ENCODE peak calls at places on chromosomes 11 and 22, in nine cellular contexts. One of them, this sample, is unnamed.

GRCh38 chr11:38835986-38836385 is 2237.9 kb upstream of the RAG2 start:
- DNase-seq in fibroblast of pulmonary artery: no peak
- DNase-seq in psoas muscle: no peak
- DNase-seq in lower lobe of right lung: no peak
- DNase-seq in body of pancreas: no peak
- DNase-seq in GM13977: no peak
- DNase-seq in Peyer's patch: no peak
- DNase-seq in cardiac muscle cell: no peak
- DNase-seq in NB4: no peak
- DNase-seq in this sample: no peak

GRCh38 chr22:29092243-29092642 is 19.4 kb downstream of the KREMEN1 start:
- DNase-seq in psoas muscle: no peak
- DNase-seq in cardiac muscle cell: no peak
- DNase-seq in NB4: no peak
- DNase-seq in GM13977: no peak
- DNase-seq in body of pancreas: peak
- DNase-seq in Peyer's patch: no peak
- DNase-seq in fibroblast of pulmonary artery: no peak
- DNase-seq in lower lobe of right lung: no peak
- DNase-seq in this sample: no peak

GRCh38 chr11:2806351-2807058 is 79.1 kb downstream of the CDKN1C start:
- DNase-seq in lower lobe of right lung: peak
- DNase-seq in psoas muscle: peak
- DNase-seq in Peyer's patch: peak
- DNase-seq in NB4: no peak
- DNase-seq in body of pancreas: peak
- DNase-seq in fibroblast of pulmonary artery: no peak
- DNase-seq in GM13977: no peak
- DNase-seq in cardiac muscle cell: no peak
- DNase-seq in this sample: peak

GRCh38 chr11:61350803-61351202 is 10.9 kb downstream of the CYB561A3 start:
- DNase-seq in lower lobe of right lung: no peak
- DNase-seq in fibroblast of pulmonary artery: no peak
- DNase-seq in psoas muscle: no peak
- DNase-seq in GM13977: no peak
- DNase-seq in cardiac muscle cell: no peak
- DNase-seq in Peyer's patch: no peak
- DNase-seq in NB4: no peak
- DNase-seq in body of pancreas: no peak
- DNase-seq in this sample: no peak

GRCh38 chr11:93838967-93839366 is 11.5 kb downstream of the VSTM5 start:
- DNase-seq in cardiac muscle cell: no peak
- DNase-seq in lower lobe of right lung: no peak
- DNase-seq in NB4: no peak
- DNase-seq in fibroblast of pulmonary artery: no peak
- DNase-seq in GM13977: no peak
- DNase-seq in Peyer's patch: no peak
- DNase-seq in body of pancreas: no peak
- DNase-seq in psoas muscle: no peak
- DNase-seq in this sample: no peak

GRCh38 chr11:832529-833113 is at the start of gene CD151:
- DNase-seq in lower lobe of right lung: no peak
- DNase-seq in NB4: peak
- DNase-seq in fibroblast of pulmonary artery: peak
- DNase-seq in GM13977: peak
- DNase-seq in body of pancreas: peak
- DNase-seq in cardiac muscle cell: peak
- DNase-seq in psoas muscle: peak
- DNase-seq in Peyer's patch: peak
- DNase-seq in this sample: peak

GRCh38 chr11:32829157-32829679 is 509 bp upstream of the PRRG4 start:
- DNase-seq in GM13977: peak
- DNase-seq in lower lobe of right lung: no peak
- DNase-seq in psoas muscle: no peak
- DNase-seq in body of pancreas: no peak
- DNase-seq in Peyer's patch: no peak
- DNase-seq in cardiac muscle cell: no peak
- DNase-seq in fibroblast of pulmonary artery: no peak
- DNase-seq in NB4: no peak
- DNase-seq in this sample: no peak

GRCh38 chr11:85627332-85627997 is at the start of gene DLG2:
- DNase-seq in fibroblast of pulmonary artery: peak
- DNase-seq in lower lobe of right lung: no peak
- DNase-seq in GM13977: no peak
- DNase-seq in body of pancreas: peak
- DNase-seq in cardiac muscle cell: peak
- DNase-seq in Peyer's patch: peak
- DNase-seq in psoas muscle: no peak
- DNase-seq in NB4: peak
- DNase-seq in this sample: peak

GRCh38 chr11:13168281-13168680 is 109.3 kb upstream of the BMAL1 start:
- DNase-seq in cardiac muscle cell: no peak
- DNase-seq in fibroblast of pulmonary artery: no peak
- DNase-seq in NB4: no peak
- DNase-seq in psoas muscle: no peak
- DNase-seq in GM13977: no peak
- DNase-seq in body of pancreas: no peak
- DNase-seq in Peyer's patch: no peak
- DNase-seq in lower lobe of right lung: peak
- DNase-seq in this sample: no peak

DNA sequence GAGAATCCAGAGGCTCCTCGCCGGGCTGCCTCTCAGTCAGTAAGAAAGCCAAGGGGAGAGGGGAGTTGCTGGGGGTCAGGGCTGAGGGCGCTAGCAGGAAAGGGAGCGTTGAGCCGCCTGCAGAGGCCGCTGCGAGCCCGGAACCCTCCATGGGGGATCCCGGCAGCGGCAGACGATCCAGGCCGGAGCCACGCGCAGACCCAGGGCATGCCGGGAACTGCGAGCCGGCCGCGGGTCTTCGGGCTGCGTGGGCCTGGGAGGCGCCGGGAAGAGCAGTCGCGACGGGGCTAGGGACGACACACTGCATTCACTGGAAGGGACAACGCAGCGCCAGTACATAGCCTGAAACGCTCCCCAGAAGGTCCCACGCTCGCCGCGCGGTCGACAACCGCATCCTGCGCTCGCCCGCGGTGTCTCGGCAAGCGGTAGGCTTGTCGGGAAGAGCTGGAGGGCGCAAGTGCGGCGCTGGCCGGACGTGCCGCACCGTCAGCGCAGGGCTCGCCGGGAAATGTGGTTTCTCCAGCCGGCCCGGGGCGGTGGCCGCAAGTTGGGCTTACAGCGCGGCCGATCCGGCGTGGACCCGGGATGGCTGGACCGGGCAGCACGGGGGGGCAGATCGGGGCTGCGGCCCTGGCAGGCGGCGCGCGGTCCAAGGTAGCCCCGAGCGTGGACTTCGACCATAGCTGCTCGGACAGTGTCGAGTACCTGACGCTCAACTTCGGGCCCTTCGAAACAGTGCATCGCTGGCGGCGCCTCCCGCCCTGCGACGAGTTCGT is at the start of gene LZTR1:
- DNase-seq in fibroblast of pulmonary artery: peak
- DNase-seq in GM13977: peak
- DNase-seq in psoas muscle: peak
- DNase-seq in lower lobe of right lung: peak
- DNase-seq in body of pancreas: peak
- DNase-seq in NB4: peak
- DNase-seq in cardiac muscle cell: peak
- DNase-seq in Peyer's patch: peak
- DNase-seq in this sample: peak
- TF ChIP-seq CTCF in fibroblast of pulmonary artery: peak
- TF ChIP-seq CTCF in GM13977: peak
- TF ChIP-seq CTCF in psoas muscle: peak
- TF ChIP-seq CTCF in lower lobe of right lung: peak
- TF ChIP-seq CTCF in body of pancreas: peak
- TF ChIP-seq CTCF in NB4: peak
- TF ChIP-seq CTCF in cardiac muscle cell: peak
- TF ChIP-seq CTCF in Peyer's patch: peak
- TF ChIP-seq CTCF in this sample: no peak

GRCh38 chr22:24051028-24051427 is 39.9 kb downstream of the CABIN1 start:
- DNase-seq in body of pancreas: no peak
- DNase-seq in lower lobe of right lung: no peak
- DNase-seq in psoas muscle: no peak
- DNase-seq in NB4: no peak
- DNase-seq in fibroblast of pulmonary artery: no peak
- DNase-seq in GM13977: no peak
- DNase-seq in Peyer's patch: no peak
- DNase-seq in cardiac muscle cell: no peak
- DNase-seq in this sample: no peak

GRCh38 chr22:24049211-24049610 is 38.1 kb downstream of the CABIN1 start:
- DNase-seq in GM13977: no peak
- DNase-seq in fibroblast of pulmonary artery: no peak
- DNase-seq in NB4: no peak
- DNase-seq in body of pancreas: no peak
- DNase-seq in psoas muscle: no peak
- DNase-seq in lower lobe of right lung: no peak
- DNase-seq in Peyer's patch: no peak
- DNase-seq in cardiac muscle cell: no peak
- DNase-seq in this sample: no peak

GRCh38 chr22:24049978-24050377 is 38.9 kb downstream of the CABIN1 start:
- DNase-seq in lower lobe of right lung: no peak
- DNase-seq in body of pancreas: no peak
- DNase-seq in psoas muscle: no peak
- DNase-seq in Peyer's patch: no peak
- DNase-seq in fibroblast of pulmonary artery: no peak
- DNase-seq in cardiac muscle cell: no peak
- DNase-seq in GM13977: no peak
- DNase-seq in NB4: no peak
- DNase-seq in this sample: no peak

GRCh38 chr22:24043957-24044356 is 32.9 kb downstream of the CABIN1 start:
- DNase-seq in psoas muscle: no peak
- DNase-seq in Peyer's patch: no peak
- DNase-seq in fibroblast of pulmonary artery: no peak
- DNase-seq in body of pancreas: no peak
- DNase-seq in GM13977: no peak
- DNase-seq in cardiac muscle cell: no peak
- DNase-seq in NB4: peak
- DNase-seq in lower lobe of right lung: peak
- DNase-seq in this sample: no peak

DNA sequence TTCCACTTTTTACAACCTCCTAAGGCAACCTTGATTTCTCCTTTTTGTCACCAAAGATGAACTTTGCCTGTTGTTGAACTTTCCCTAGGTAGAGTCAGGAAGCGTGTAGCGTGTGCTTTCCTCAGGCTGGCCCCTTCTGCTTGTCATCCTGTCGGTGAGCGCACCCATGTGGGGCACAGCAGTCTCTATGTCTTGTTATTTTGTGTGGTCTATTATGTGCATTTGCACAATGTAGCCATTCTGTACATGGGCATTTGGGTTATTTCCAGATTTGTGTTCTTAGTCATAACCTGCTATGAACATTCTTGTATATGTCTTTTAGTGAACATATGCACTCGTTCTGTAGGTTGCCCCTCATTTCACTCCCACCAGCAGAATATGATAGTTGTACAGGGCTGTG is 34.9 kb downstream of the CABIN1 start:
- DNase-seq in Peyer's patch: no peak
- DNase-seq in NB4: no peak
- DNase-seq in GM13977: no peak
- DNase-seq in psoas muscle: no peak
- DNase-seq in cardiac muscle cell: no peak
- DNase-seq in lower lobe of right lung: no peak
- DNase-seq in fibroblast of pulmonary artery: no peak
- DNase-seq in body of pancreas: no peak
- DNase-seq in this sample: no peak
- TF ChIP-seq CTCF in Peyer's patch: no peak
- TF ChIP-seq CTCF in NB4: no peak
- TF ChIP-seq CTCF in GM13977: no peak
- TF ChIP-seq CTCF in psoas muscle: no peak
- TF ChIP-seq CTCF in cardiac muscle cell: no peak
- TF ChIP-seq CTCF in lower lobe of right lung: no peak
- TF ChIP-seq CTCF in fibroblast of pulmonary artery: no peak
- TF ChIP-seq CTCF in body of pancreas: no peak
- TF ChIP-seq CTCF in this sample: no peak

GRCh38 chr22:22103078-22103593 is 120.5 kb upstream of the TOP3B start:
- DNase-seq in cardiac muscle cell: no peak
- DNase-seq in GM13977: no peak
- DNase-seq in psoas muscle: no peak
- DNase-seq in NB4: peak
- DNase-seq in fibroblast of pulmonary artery: peak
- DNase-seq in body of pancreas: no peak
- DNase-seq in lower lobe of right lung: no peak
- DNase-seq in Peyer's patch: no peak
- DNase-seq in this sample: peak
- TF ChIP-seq CTCF in cardiac muscle cell: peak
- TF ChIP-seq CTCF in GM13977: peak
- TF ChIP-seq CTCF in psoas muscle: peak
- TF ChIP-seq CTCF in NB4: peak
- TF ChIP-seq CTCF in fibroblast of pulmonary artery: peak
- TF ChIP-seq CTCF in body of pancreas: no peak
- TF ChIP-seq CTCF in lower lobe of right lung: peak
- TF ChIP-seq CTCF in Peyer's patch: no peak
- TF ChIP-seq CTCF in this sample: peak

DNA sequence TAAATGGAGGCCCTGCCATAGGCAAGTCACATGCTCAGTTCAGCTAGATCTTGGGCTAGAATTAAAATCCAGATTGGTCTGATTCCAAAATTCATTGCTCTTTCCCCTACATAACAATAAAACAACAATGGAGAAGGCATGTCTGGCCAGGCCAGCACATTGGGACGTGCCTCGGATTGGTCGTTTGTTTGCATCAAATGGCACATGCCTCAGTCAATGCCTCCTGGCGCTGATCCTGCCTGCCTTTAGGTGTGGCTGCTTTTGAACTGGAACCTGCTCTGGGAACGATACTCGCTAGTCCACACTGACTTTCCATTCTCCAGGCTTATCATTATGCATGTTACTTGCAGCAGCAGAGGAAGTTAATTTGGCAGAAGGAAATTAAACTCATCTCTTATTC is 322.1 kb downstream of the NELL1 start:
- DNase-seq in Peyer's patch: no peak
- DNase-seq in GM13977: no peak
- DNase-seq in fibroblast of pulmonary artery: no peak
- DNase-seq in psoas muscle: no peak
- DNase-seq in NB4: no peak
- DNase-seq in lower lobe of right lung: no peak
- DNase-seq in cardiac muscle cell: no peak
- DNase-seq in body of pancreas: no peak
- DNase-seq in this sample: no peak
- TF ChIP-seq CTCF in Peyer's patch: no peak
- TF ChIP-seq CTCF in GM13977: no peak
- TF ChIP-seq CTCF in fibroblast of pulmonary artery: no peak
- TF ChIP-seq CTCF in psoas muscle: no peak
- TF ChIP-seq CTCF in NB4: no peak
- TF ChIP-seq CTCF in lower lobe of right lung: no peak
- TF ChIP-seq CTCF in cardiac muscle cell: no peak
- TF ChIP-seq CTCF in body of pancreas: no peak
- TF ChIP-seq CTCF in this sample: no peak

DNA sequence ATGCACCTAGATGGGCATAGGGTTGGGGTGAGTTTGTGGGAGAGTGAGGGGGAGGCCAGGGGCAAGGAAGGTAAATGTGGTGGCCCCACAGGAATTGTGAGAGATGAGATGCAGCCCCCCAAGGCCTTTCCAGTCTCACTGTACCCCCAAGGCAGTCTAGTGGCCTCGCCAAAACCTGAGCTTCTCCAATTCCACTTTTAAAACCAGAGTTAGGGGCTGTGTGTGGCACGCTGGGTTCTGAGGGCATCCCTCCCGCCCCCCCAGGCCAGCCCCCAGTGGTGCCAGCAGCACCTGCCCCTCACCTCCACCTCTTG is 40.4 kb downstream of the KCNC1 start:
- DNase-seq in Peyer's patch: no peak
- DNase-seq in body of pancreas: no peak
- DNase-seq in NB4: no peak
- DNase-seq in fibroblast of pulmonary artery: no peak
- DNase-seq in lower lobe of right lung: no peak
- DNase-seq in GM13977: no peak
- DNase-seq in cardiac muscle cell: no peak
- DNase-seq in psoas muscle: no peak
- DNase-seq in this sample: no peak
- TF ChIP-seq CTCF in Peyer's patch: no peak
- TF ChIP-seq CTCF in body of pancreas: no peak
- TF ChIP-seq CTCF in NB4: no peak
- TF ChIP-seq CTCF in fibroblast of pulmonary artery: no peak
- TF ChIP-seq CTCF in lower lobe of right lung: no peak
- TF ChIP-seq CTCF in GM13977: no peak
- TF ChIP-seq CTCF in cardiac muscle cell: no peak
- TF ChIP-seq CTCF in psoas muscle: no peak
- TF ChIP-seq CTCF in this sample: no peak